ENCODE peak calls at places on chromosomes 12 and 14, in four cellular contexts. M, K, W and O are unnamed samples.

GRCh38 chr12:34400423-34400881 is 378.2 kb downstream of the ALG10 start:
- DNase-seq in M (peak; percentile 20), K (no peak), W (no peak), O (no peak)

GRCh38 chr12:3896851-3897351 is 23.7 kb upstream of the PARP11 start:
- DNase-seq in M (no peak), W (no peak), K (no peak), O (no peak)

GRCh38 chr12:13745100-13745678 is 236.2 kb downstream of the GRIN2B start:
- DNase-seq in M (no peak), W (peak; percentile 16), K (no peak), O (no peak)

GRCh38 chr12:86551146-86551571 is 295.0 kb upstream of the MGAT4C start:
- DNase-seq in W (no peak), K (no peak), M (no peak), O (no peak)

GRCh38 chr12:46259071-46259470 is 9.8 kb downstream of the SLC38A1 start:
- DNase-seq in W (no peak), M (no peak), K (no peak), O (no peak)

GRCh38 chr14:49173765-49174373 is 412.3 kb downstream of the RPS29 start:
- DNase-seq in K (peak; percentile 69), M (no peak), W (peak; percentile 73), O (peak; percentile 1)

GRCh38 chr12:132218915-132219314 is 74.7 kb downstream of the NOC4L start:
- DNase-seq in W (peak; percentile 19), M (no peak), K (no peak), O (no peak)

GRCh38 chr14:72704507-72704906 is 189.4 kb downstream of the DPF3 start:
- DNase-seq in M (no peak), W (no peak), K (no peak), O (no peak)

GRCh38 chr14:94548999-94549985 is 11.9 kb upstream of the SERPINA4 start:
- DNase-seq in M (peak; percentile 63), K (peak; percentile 36), W (peak; percentile 71), O (peak; percentile 43)

GRCh38 chr12:111692575-111693210 is 6.8 kb downstream of the ACAD10 start:
- DNase-seq in M (no peak), K (peak; percentile 15), W (no peak), O (no peak)

GRCh38 chr12:85798122-85798521 is 38.1 kb downstream of the RASSF9 start:
- DNase-seq in K (no peak), W (no peak), M (no peak), O (no peak)

GRCh38 chr12:6330999-6331714 is 10.7 kb downstream of the TNFRSF1A start:
- DNase-seq in K (no peak), W (no peak), M (no peak), O (no peak)

GRCh38 chr14:35347323-35348043 is 55.3 kb downstream of the PSMA6 start:
- DNase-seq in K (no peak), W (no peak), M (no peak), O (no peak)

GRCh38 chr12:115362319-115362976 is 678.5 kb upstream of the TBX3 start:
- DNase-seq in M (no peak), W (no peak), K (peak; percentile 28), O (no peak)

GRCh38 chr12:11555195-11555594 is 94.3 kb upstream of the ETV6 start:
- DNase-seq in M (no peak), K (no peak), W (no peak), O (no peak)

GRCh38 chr12:31914927-31915326 is 44.3 kb upstream of the RESF1 start:
- DNase-seq in K (no peak), M (no peak), W (no peak), O (no peak)
- TF ChIP-seq POLR2A in K (no peak), M (no peak), W (no peak), O (no peak)

GRCh38 chr12:105226219-105226618 is 9.8 kb downstream of the APPL2 start:
- DNase-seq in W (peak; percentile 76), K (peak; percentile 97), M (no peak), O (no peak)
- TF ChIP-seq POLR2A in W (no peak), K (no peak), M (no peak), O (no peak)

GRCh38 chr14:104734991-104735779 is 11.2 kb downstream of the ADSS1 start:
- DNase-seq in W (no peak), K (no peak), M (no peak), O (no peak)
- TF ChIP-seq POLR2A in W (no peak), K (no peak), M (no peak), O (no peak)

GRCh38 chr14:73764881-73765280 is 50.7 kb upstream of the PNMA1 start:
- DNase-seq in M (no peak), W (peak; percentile 83), K (no peak), O (no peak)
- TF ChIP-seq POLR2A in M (no peak), W (peak; percentile 11), K (no peak), O (no peak)

DNA sequence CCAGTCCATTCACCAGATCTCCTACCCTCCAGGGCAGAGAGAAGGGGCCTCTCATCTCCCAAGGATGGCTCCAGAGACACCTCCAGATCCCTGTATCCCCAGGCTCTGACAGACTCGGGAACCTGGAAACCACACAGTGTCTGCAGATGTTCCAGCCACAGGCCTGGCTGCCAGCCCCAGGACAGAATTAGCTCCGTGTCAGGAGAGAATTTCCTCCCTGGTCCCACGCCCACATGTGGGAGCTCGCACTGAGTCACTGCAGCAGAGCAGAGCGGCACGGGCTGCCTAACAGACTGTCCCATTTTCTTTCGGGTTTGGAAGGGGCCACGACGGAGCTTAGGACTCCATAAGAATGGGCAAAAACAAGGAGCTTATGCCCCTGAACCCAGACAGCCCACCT is 33.6 kb downstream of the CMKLR1 start:
- DNase-seq in K (peak; percentile 71), M (peak; percentile 70), W (peak; percentile 65), O (peak; percentile 50)
- TF ChIP-seq POLR2A in K (no peak), M (no peak), W (peak; percentile 26), O (no peak)